ENCODE peak calls at places on chromosome 2, in six cellular contexts. One of them, this sample, is unnamed.

GRCh38 chr2:128615571-128615970 is 296.9 kb upstream of the HS6ST1 start:
- DNase-seq in activated T-cell treated with anti-CD3 and anti-CD28 coated beads, Interleukin-2, amount 50 U/mL, for 1 hour: no peak
- DNase-seq in ovary: no peak
- DNase-seq in pulmonary artery endothelial cell: no peak
- DNase-seq in sigmoid colon: no peak
- DNase-seq in fibroblast of pulmonary artery: no peak
- DNase-seq in this sample: peak; percentile 22

GRCh38 chr2:58127111-58127510 is 80.5 kb downstream of the VRK2 start:
- DNase-seq in ovary: no peak
- DNase-seq in sigmoid colon: no peak
- DNase-seq in fibroblast of pulmonary artery: no peak
- DNase-seq in pulmonary artery endothelial cell: no peak
- DNase-seq in activated T-cell treated with anti-CD3 and anti-CD28 coated beads, Interleukin-2, amount 50 U/mL, for 1 hour: no peak
- DNase-seq in this sample: no peak

GRCh38 chr2:239832101-239832994 is 192.8 kb downstream of the NDUFA10 start:
- DNase-seq in pulmonary artery endothelial cell: no peak
- DNase-seq in sigmoid colon: no peak
- DNase-seq in activated T-cell treated with anti-CD3 and anti-CD28 coated beads, Interleukin-2, amount 50 U/mL, for 1 hour: no peak
- DNase-seq in fibroblast of pulmonary artery: no peak
- DNase-seq in ovary: no peak
- DNase-seq in this sample: peak; percentile 26

GRCh38 chr2:174634130-174635014 is 36.8 kb upstream of the WIPF1 start:
- DNase-seq in sigmoid colon: no peak
- DNase-seq in activated T-cell treated with anti-CD3 and anti-CD28 coated beads, Interleukin-2, amount 50 U/mL, for 1 hour: peak; percentile 47
- DNase-seq in ovary: no peak
- DNase-seq in fibroblast of pulmonary artery: no peak
- DNase-seq in pulmonary artery endothelial cell: no peak
- DNase-seq in this sample: no peak

GRCh38 chr2:239114119-239114581 is 266.3 kb downstream of the TWIST2 start:
- DNase-seq in fibroblast of pulmonary artery: peak; percentile 44
- DNase-seq in pulmonary artery endothelial cell: no peak
- DNase-seq in activated T-cell treated with anti-CD3 and anti-CD28 coated beads, Interleukin-2, amount 50 U/mL, for 1 hour: no peak
- DNase-seq in ovary: no peak
- DNase-seq in sigmoid colon: no peak
- DNase-seq in this sample: no peak

GRCh38 chr2:172052000-172052983 is 33.0 kb upstream of the DLX1 start:
- DNase-seq in pulmonary artery endothelial cell: peak; percentile 41
- DNase-seq in sigmoid colon: no peak
- DNase-seq in fibroblast of pulmonary artery: peak; percentile 47
- DNase-seq in activated T-cell treated with anti-CD3 and anti-CD28 coated beads, Interleukin-2, amount 50 U/mL, for 1 hour: no peak
- DNase-seq in ovary: no peak
- DNase-seq in this sample: no peak

GRCh38 chr2:241272298-241272721 is 43.2 kb downstream of the HDLBP start:
- DNase-seq in sigmoid colon: peak; percentile 73
- DNase-seq in activated T-cell treated with anti-CD3 and anti-CD28 coated beads, Interleukin-2, amount 50 U/mL, for 1 hour: no peak
- DNase-seq in fibroblast of pulmonary artery: peak; percentile 28
- DNase-seq in pulmonary artery endothelial cell: no peak
- DNase-seq in ovary: peak; percentile 44
- DNase-seq in this sample: peak; percentile 88

GRCh38 chr2:28687181-28687580 is 64.4 kb upstream of the PPP1CB start:
- DNase-seq in sigmoid colon: no peak
- DNase-seq in ovary: no peak
- DNase-seq in fibroblast of pulmonary artery: no peak
- DNase-seq in pulmonary artery endothelial cell: no peak
- DNase-seq in activated T-cell treated with anti-CD3 and anti-CD28 coated beads, Interleukin-2, amount 50 U/mL, for 1 hour: no peak
- DNase-seq in this sample: no peak

GRCh38 chr2:15191801-15192200 is 369.3 kb downstream of the NBAS start:
- DNase-seq in ovary: no peak
- DNase-seq in fibroblast of pulmonary artery: no peak
- DNase-seq in pulmonary artery endothelial cell: no peak
- DNase-seq in activated T-cell treated with anti-CD3 and anti-CD28 coated beads, Interleukin-2, amount 50 U/mL, for 1 hour: no peak
- DNase-seq in sigmoid colon: no peak
- DNase-seq in this sample: no peak

GRCh38 chr2:545711-546650 is 131.2 kb downstream of the TMEM18 start:
- DNase-seq in pulmonary artery endothelial cell: no peak
- DNase-seq in fibroblast of pulmonary artery: no peak
- DNase-seq in sigmoid colon: no peak
- DNase-seq in ovary: no peak
- DNase-seq in activated T-cell treated with anti-CD3 and anti-CD28 coated beads, Interleukin-2, amount 50 U/mL, for 1 hour: no peak
- DNase-seq in this sample: no peak

GRCh38 chr2:229514318-229514717 is 200.0 kb downstream of the DNER start:
- DNase-seq in ovary: no peak
- DNase-seq in sigmoid colon: no peak
- DNase-seq in activated T-cell treated with anti-CD3 and anti-CD28 coated beads, Interleukin-2, amount 50 U/mL, for 1 hour: no peak
- DNase-seq in fibroblast of pulmonary artery: no peak
- DNase-seq in pulmonary artery endothelial cell: no peak
- DNase-seq in this sample: no peak

GRCh38 chr2:160221391-160222276 is 21.6 kb upstream of the ITGB6 start:
- DNase-seq in ovary: peak; percentile 61
- DNase-seq in pulmonary artery endothelial cell: no peak
- DNase-seq in fibroblast of pulmonary artery: peak; percentile 59
- DNase-seq in sigmoid colon: peak; percentile 69
- DNase-seq in activated T-cell treated with anti-CD3 and anti-CD28 coated beads, Interleukin-2, amount 50 U/mL, for 1 hour: no peak
- DNase-seq in this sample: peak; percentile 85

GRCh38 chr2:1727101-1727771 is 17.1 kb downstream of the PXDN start:
- DNase-seq in activated T-cell treated with anti-CD3 and anti-CD28 coated beads, Interleukin-2, amount 50 U/mL, for 1 hour: no peak
- DNase-seq in fibroblast of pulmonary artery: peak; percentile 53
- DNase-seq in pulmonary artery endothelial cell: no peak
- DNase-seq in sigmoid colon: peak; percentile 67
- DNase-seq in ovary: peak; percentile 8
- DNase-seq in this sample: peak; percentile 83